ENCODE peak calls at places on chromosomes 5 and 9, in nine cellular contexts. T is small intestine; Z is sigmoid colon; M is adrenal gland; I is fibroblast of lung; Q is mammary epithelial cell; V is right atrium auricular region; X is CD4-positive, CD25-positive, alpha-beta regulatory T cell; K is upper lobe of right lung. B is an unnamed sample.
A peak's percentile ranks its signal among the peaks of the same experiment; 100 is the strongest.

GRCh38 chr5:169548315-169548714 is 35.3 kb upstream of the SPDL1 start:
- DNase-seq in T (peak; percentile 27), Z (no peak), M (no peak), I (peak; percentile 54), Q (peak; percentile 38), V (no peak), X (no peak), K (no peak), B (no peak)

GRCh38 chr5:154516475-154516874 is 38.4 kb upstream of the HAND1 start:
- DNase-seq in T (no peak), Z (no peak), M (no peak), I (no peak), Q (no peak), V (no peak), X (no peak), K (peak; percentile 11), B (no peak)

GRCh38 chr5:137737349-137738256 is 1.7 kb upstream of the KLHL3 start:
- DNase-seq in T (peak; percentile 21), Z (no peak), M (peak; percentile 43), I (peak; percentile 62), Q (no peak), V (peak; percentile 78), X (no peak), K (no peak), B (peak; percentile 82)

GRCh38 chr5:78574157-78574673 is 74.4 kb downstream of the LHFPL2 start:
- DNase-seq in T (peak; percentile 59), Z (no peak), M (no peak), I (no peak), Q (no peak), V (no peak), X (no peak), K (peak; percentile 69), B (no peak)

GRCh38 chr5:11801061-11801460 is 103.2 kb downstream of the CTNND2 start:
- DNase-seq in T (no peak), Z (no peak), M (no peak), I (peak; percentile 10), Q (no peak), V (no peak), X (no peak), K (no peak), B (no peak)

GRCh38 chr5:174690256-174690655 is 34.1 kb upstream of the MSX2 start:
- DNase-seq in T (no peak), Z (no peak), M (peak; percentile 39), I (peak; percentile 29), Q (no peak), V (no peak), X (no peak), K (no peak), B (no peak)

GRCh38 chr5:16178745-16179372 is 732 bp downstream of the MARCHF11 start:
- DNase-seq in T (peak; percentile 15), Z (no peak), M (peak; percentile 82), I (peak; percentile 70), Q (peak; percentile 45), V (no peak), X (no peak), K (peak; percentile 85), B (no peak)

GRCh38 chr5:2985718-2986117 is 234.2 kb upstream of the IRX2 start:
- DNase-seq in T (no peak), Z (no peak), M (no peak), I (no peak), Q (no peak), V (no peak), X (no peak), K (no peak), B (no peak)

GRCh38 chr5:569868-570361 is 42.2 kb upstream of the CEP72 start:
- DNase-seq in T (no peak), Z (peak; percentile 41), M (no peak), I (no peak), Q (no peak), V (no peak), X (no peak), K (no peak), B (no peak)

GRCh38 chr5:53291528-53291927 is 182.0 kb upstream of the MOCS2 start:
- DNase-seq in T (no peak), Z (no peak), M (no peak), I (peak; percentile 16), Q (peak; percentile 60), V (no peak), X (no peak), K (no peak), B (no peak)

GRCh38 chr9:133679056-133679455 is 42.9 kb downstream of the DBH start:
- DNase-seq in T (no peak), Z (no peak), M (no peak), I (no peak), Q (no peak), V (no peak), X (no peak), K (no peak), B (no peak)

DNA sequence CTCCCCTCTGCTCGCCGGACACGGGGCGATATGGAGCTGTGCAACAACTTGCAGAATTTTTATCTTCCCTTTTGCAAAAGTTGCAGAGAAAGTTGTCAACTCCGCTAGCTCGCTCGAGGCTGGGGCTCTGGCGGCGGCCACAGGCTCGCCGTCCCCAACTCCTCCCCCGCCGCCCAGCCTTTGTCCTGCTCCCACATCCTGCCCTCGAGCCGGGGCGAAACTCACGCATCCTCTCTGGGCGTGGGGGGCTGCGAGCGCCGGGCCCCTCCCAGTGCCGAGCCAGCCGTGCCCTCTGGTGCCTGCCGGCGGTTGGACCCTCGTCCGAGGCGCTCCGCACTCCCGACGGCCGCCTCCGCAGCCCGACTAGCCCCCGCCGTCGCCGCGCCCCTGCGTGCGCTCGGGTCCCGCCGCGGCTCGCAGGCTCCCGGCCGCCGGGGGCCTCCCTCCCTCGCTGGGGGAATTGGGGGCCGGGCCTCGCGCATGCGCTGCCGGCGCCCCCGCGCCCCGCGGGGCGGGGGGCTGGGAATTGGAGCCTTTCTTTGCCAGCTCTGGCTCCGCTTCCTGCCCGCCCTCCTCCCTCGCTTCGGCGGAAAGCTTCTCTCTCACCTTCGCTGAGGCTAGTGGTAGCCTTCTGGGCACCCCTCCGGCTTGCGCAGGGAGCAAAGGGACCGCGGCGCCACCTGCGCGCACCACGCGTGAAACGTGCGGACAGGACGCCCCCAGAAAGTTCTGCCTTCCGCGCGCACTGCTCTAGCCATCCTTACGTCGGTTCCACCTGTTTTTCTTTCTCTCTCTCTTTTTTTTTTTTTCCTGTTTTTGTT is at the start of gene CCNJL:
- DNase-seq in T (peak; percentile 35), Z (no peak), M (peak; percentile 66), I (peak; percentile 53), Q (peak; percentile 64), V (no peak), X (no peak), K (peak; percentile 90), B (no peak)
- H3K4me1 ChIP-seq in T (peaks cover 7% of the 10 kb centered on the region), Z (no peaks in the 10 kb centered on the region), M (peaks cover 6% of the 10 kb centered on the region), I (no peaks in the 10 kb centered on the region), Q (peaks cover 22% of the 10 kb centered on the region), V (peaks cover 5% of the 10 kb centered on the region), X (no peaks in the 10 kb centered on the region), K (peaks cover 16% of the 10 kb centered on the region), B (no peaks in the 10 kb centered on the region)

DNA sequence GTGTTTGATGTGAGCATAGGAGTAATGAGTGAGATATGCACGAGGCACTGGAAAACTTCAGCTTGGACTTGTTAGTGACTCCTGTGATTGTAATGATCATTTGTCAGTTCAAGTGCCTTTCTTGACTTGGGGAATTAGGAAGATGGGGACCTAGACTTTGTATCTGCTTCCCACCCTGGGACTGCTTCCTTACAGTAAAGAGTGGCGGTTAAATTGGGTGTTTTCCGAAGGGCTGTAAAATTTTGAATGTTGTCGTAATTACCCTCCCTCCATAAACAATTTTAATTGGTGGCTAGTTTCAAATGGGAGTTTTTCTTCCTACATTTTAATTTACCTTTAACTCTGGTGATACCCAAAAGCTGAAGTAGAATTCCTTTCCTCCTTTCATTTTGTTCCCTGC is 23.5 kb upstream of the FAM120AOS start:
- DNase-seq in T (no peak), Z (no peak), M (no peak), I (no peak), Q (no peak), V (no peak), X (no peak), K (no peak), B (no peak)
- H3K36me3 ChIP-seq in T (peaks cover 8% of the 10 kb centered on the region), Z (peaks cover 6% of the 10 kb centered on the region), M (no peaks in the 10 kb centered on the region), I (no peaks in the 10 kb centered on the region), Q (peaks cover 17% of the 10 kb centered on the region), V (peaks cover 7% of the 10 kb centered on the region), X (peaks cover 30% of the 10 kb centered on the region), K (peaks cover 34% of the 10 kb centered on the region), B (peaks cover 18% of the 10 kb centered on the region)

DNA sequence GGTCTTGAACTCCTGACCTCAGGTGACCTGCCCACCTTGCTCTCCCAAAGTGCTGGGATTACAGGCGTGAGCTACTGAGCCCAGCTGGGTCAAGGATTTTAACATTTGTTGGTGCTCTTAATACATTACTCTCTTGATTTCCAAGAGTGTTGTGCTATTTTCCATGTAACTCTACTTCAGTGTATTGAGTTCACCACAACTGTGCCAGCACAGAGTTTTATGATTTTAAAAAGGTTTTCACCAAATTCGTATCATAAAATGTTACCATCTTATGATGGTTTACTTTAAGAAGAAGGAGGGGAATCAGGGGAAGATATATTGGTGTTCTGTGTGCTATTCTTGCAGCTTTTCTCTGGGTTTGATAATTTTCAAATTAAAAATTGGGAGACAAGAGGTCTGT is 6.6 kb upstream of the ADGRD2 start:
- DNase-seq in T (no peak), Z (peak; percentile 9), M (no peak), I (no peak), Q (no peak), V (no peak), X (no peak), K (no peak), B (no peak)
- H3K27ac ChIP-seq in T (no peak overlapping the region), Z (no peak overlapping the region), M (no peak overlapping the region), I (no peak overlapping the region), Q (peak overlapping the region; percentile 44), V (no peak overlapping the region), X (no peak overlapping the region), K (no peak overlapping the region), B (no peak overlapping the region)

GRCh38 chr5:173001229-173001841 is 17.8 kb downstream of the ATP6V0E1 start:
- DNase-seq in T (no peak), Z (no peak), M (no peak), I (no peak), Q (no peak), V (no peak), X (no peak), K (no peak), B (peak; percentile 11)

GRCh38 chr5:173004447-173004846 is 20.9 kb downstream of the ATP6V0E1 start:
- DNase-seq in T (no peak), Z (no peak), M (no peak), I (no peak), Q (no peak), V (no peak), X (no peak), K (no peak), B (no peak)

GRCh38 chr5:172999351-172999973 is 15.9 kb downstream of the ATP6V0E1 start:
- DNase-seq in T (no peak), Z (no peak), M (no peak), I (no peak), Q (peak; percentile 15), V (no peak), X (no peak), K (no peak), B (no peak)

GRCh38 chr5:172999974-173000373 is 16.4 kb downstream of the ATP6V0E1 start:
- DNase-seq in T (no peak), Z (no peak), M (no peak), I (no peak), Q (no peak), V (no peak), X (no peak), K (no peak), B (no peak)

DNA sequence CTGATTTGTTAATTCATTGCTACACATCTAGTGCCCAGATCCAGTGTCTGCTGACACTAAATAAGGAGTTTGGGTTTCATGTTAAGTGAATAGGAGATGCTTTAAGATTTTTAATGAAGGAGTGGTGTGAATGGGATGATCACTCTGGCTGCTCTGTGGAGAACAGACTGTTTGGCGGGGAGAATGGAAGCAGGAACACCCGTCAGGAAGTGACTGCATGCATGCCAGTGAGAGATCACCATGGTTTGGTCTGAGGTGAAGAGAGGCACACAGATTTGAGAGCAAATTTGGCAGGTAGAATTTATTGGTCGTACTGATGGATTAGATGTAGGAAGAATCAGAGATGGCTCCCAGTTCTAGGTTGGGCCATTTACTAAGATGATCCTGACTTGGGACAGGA is 19.8 kb downstream of the ATP6V0E1 start:
- DNase-seq in T (no peak), Z (no peak), M (no peak), I (no peak), Q (no peak), V (peak; percentile 18), X (no peak), K (no peak), B (no peak)
- H3K4me1 ChIP-seq in T (peaks cover 9% of the 10 kb centered on the region), Z (no peaks in the 10 kb centered on the region), M (peaks cover 68% of the 10 kb centered on the region), I (peaks cover 4% of the 10 kb centered on the region), Q (no peaks in the 10 kb centered on the region), V (peaks cover 54% of the 10 kb centered on the region), X (peaks cover 27% of the 10 kb centered on the region), K (peaks cover 32% of the 10 kb centered on the region), B (peaks cover 44% of the 10 kb centered on the region)